ENCODE peak calls at places on chromosomes 6 and 20, in seven cellular contexts. One of them, this sample, is unnamed.

GRCh38 chr6:169205176-169206160 is 48.2 kb downstream of the THBS2 start:
- DNase-seq in CD4-positive, alpha-beta T cell: no peak
- DNase-seq in GM23248: peak
- DNase-seq in ELR: no peak
- DNase-seq in neuronal stem cell: no peak
- DNase-seq in M059J: peak
- DNase-seq in memory B cell: no peak
- DNase-seq in this sample: no peak

GRCh38 chr6:24858154-24858801 is 59.6 kb upstream of the ARMH2 start:
- DNase-seq in CD4-positive, alpha-beta T cell: no peak
- DNase-seq in GM23248: peak
- DNase-seq in ELR: peak
- DNase-seq in neuronal stem cell: no peak
- DNase-seq in M059J: peak
- DNase-seq in memory B cell: peak
- DNase-seq in this sample: no peak

GRCh38 chr20:45752747-45753146 is 30.6 kb downstream of the SPINT4 start:
- DNase-seq in CD4-positive, alpha-beta T cell: no peak
- DNase-seq in GM23248: peak
- DNase-seq in ELR: peak
- DNase-seq in neuronal stem cell: no peak
- DNase-seq in M059J: peak
- DNase-seq in memory B cell: no peak
- DNase-seq in this sample: no peak

GRCh38 chr6:3231213-3232016 is 4.0 kb upstream of the TUBB2B start:
- DNase-seq in CD4-positive, alpha-beta T cell: no peak
- DNase-seq in GM23248: peak
- DNase-seq in ELR: peak
- DNase-seq in neuronal stem cell: peak
- DNase-seq in M059J: peak
- DNase-seq in memory B cell: no peak
- DNase-seq in this sample: peak

GRCh38 chr6:159102373-159103160 is 57.8 kb upstream of the TAGAP start:
- DNase-seq in CD4-positive, alpha-beta T cell: no peak
- DNase-seq in GM23248: no peak
- DNase-seq in ELR: no peak
- DNase-seq in neuronal stem cell: no peak
- DNase-seq in M059J: no peak
- DNase-seq in memory B cell: no peak
- DNase-seq in this sample: peak

GRCh38 chr6:71420693-71421328 is 132.2 kb downstream of the OGFRL1 start:
- DNase-seq in CD4-positive, alpha-beta T cell: no peak
- DNase-seq in GM23248: peak
- DNase-seq in ELR: peak
- DNase-seq in neuronal stem cell: peak
- DNase-seq in M059J: peak
- DNase-seq in memory B cell: peak
- DNase-seq in this sample: peak

GRCh38 chr20:61535091-61535490 is 283.0 kb downstream of the CDH4 start:
- DNase-seq in CD4-positive, alpha-beta T cell: no peak
- DNase-seq in GM23248: no peak
- DNase-seq in ELR: no peak
- DNase-seq in neuronal stem cell: no peak
- DNase-seq in M059J: no peak
- DNase-seq in memory B cell: no peak
- DNase-seq in this sample: no peak

GRCh38 chr6:10412165-10412947 is 2.5 kb downstream of the TFAP2A start:
- DNase-seq in CD4-positive, alpha-beta T cell: no peak
- DNase-seq in GM23248: peak
- DNase-seq in ELR: peak
- DNase-seq in neuronal stem cell: no peak
- DNase-seq in M059J: peak
- DNase-seq in memory B cell: peak
- DNase-seq in this sample: no peak

GRCh38 chr6:14165091-14165490 is 47.5 kb downstream of the CD83 start:
- DNase-seq in CD4-positive, alpha-beta T cell: no peak
- DNase-seq in GM23248: peak
- DNase-seq in ELR: peak
- DNase-seq in neuronal stem cell: no peak
- DNase-seq in M059J: peak
- DNase-seq in memory B cell: no peak
- DNase-seq in this sample: no peak

GRCh38 chr20:53598140-53599038 is 4.8 kb upstream of the ZNF217 start:
- DNase-seq in CD4-positive, alpha-beta T cell: no peak
- DNase-seq in GM23248: no peak
- DNase-seq in ELR: no peak
- DNase-seq in neuronal stem cell: no peak
- DNase-seq in M059J: no peak
- DNase-seq in memory B cell: no peak
- DNase-seq in this sample: no peak

GRCh38 chr6:73076211-73076610 is 149.1 kb downstream of the KHDC1L start:
- DNase-seq in CD4-positive, alpha-beta T cell: no peak
- DNase-seq in GM23248: no peak
- DNase-seq in ELR: peak
- DNase-seq in neuronal stem cell: no peak
- DNase-seq in M059J: peak
- DNase-seq in memory B cell: no peak
- DNase-seq in this sample: no peak

GRCh38 chr6:113936093-113936934 is 34.6 kb downstream of the HDAC2 start:
- DNase-seq in CD4-positive, alpha-beta T cell: no peak
- DNase-seq in GM23248: peak
- DNase-seq in ELR: peak
- DNase-seq in neuronal stem cell: peak
- DNase-seq in M059J: peak
- DNase-seq in memory B cell: peak
- DNase-seq in this sample: no peak

GRCh38 chr20:32183947-32184635 is 23.5 kb downstream of the PLAGL2 start:
- DNase-seq in CD4-positive, alpha-beta T cell: no peak
- DNase-seq in GM23248: no peak
- DNase-seq in ELR: no peak
- DNase-seq in neuronal stem cell: no peak
- DNase-seq in M059J: peak
- DNase-seq in memory B cell: no peak
- DNase-seq in this sample: peak

GRCh38 chr6:34897708-34898107 is 8.7 kb downstream of the ANKS1A start:
- DNase-seq in CD4-positive, alpha-beta T cell: no peak
- DNase-seq in GM23248: no peak
- DNase-seq in ELR: no peak
- DNase-seq in neuronal stem cell: no peak
- DNase-seq in M059J: no peak
- DNase-seq in memory B cell: no peak
- DNase-seq in this sample: no peak

GRCh38 chr20:18003897-18004296 is 35.1 kb downstream of the MGME1 start:
- DNase-seq in CD4-positive, alpha-beta T cell: no peak
- DNase-seq in GM23248: no peak
- DNase-seq in ELR: no peak
- DNase-seq in neuronal stem cell: no peak
- DNase-seq in M059J: no peak
- DNase-seq in memory B cell: peak
- DNase-seq in this sample: no peak

GRCh38 chr6:167247814-167248595 is 43.1 kb upstream of the UNC93A start:
- DNase-seq in CD4-positive, alpha-beta T cell: no peak
- DNase-seq in GM23248: no peak
- DNase-seq in ELR: no peak
- DNase-seq in neuronal stem cell: no peak
- DNase-seq in M059J: no peak
- DNase-seq in memory B cell: no peak
- DNase-seq in this sample: no peak

GRCh38 chr6:37389857-37390256 is 36.1 kb downstream of the RNF8 start:
- DNase-seq in CD4-positive, alpha-beta T cell: no peak
- DNase-seq in GM23248: no peak
- DNase-seq in ELR: no peak
- DNase-seq in neuronal stem cell: no peak
- DNase-seq in M059J: no peak
- DNase-seq in memory B cell: no peak
- DNase-seq in this sample: no peak

This sample was measured in coronary artery.